ENCODE peak calls at places on chromosomes 16 and 17, in four cellular contexts. One of them, this sample, is unnamed. For H3K27me3 and H3K36me3, the result is how much of the 10 kb centered on the place peaks cover.

GRCh38 chr17:13917635-13918034 is 151.7 kb upstream of the COX10 start:
- DNase-seq in GM12878: no peak
- DNase-seq in suprapubic skin: no peak
- DNase-seq in IMR-90: no peak
- DNase-seq in this sample: no peak

GRCh38 chr17:81334419-81334896 is 39.4 kb upstream of the SLC38A10 start:
- DNase-seq in suprapubic skin: no peak
- DNase-seq in IMR-90: no peak
- DNase-seq in GM12878: no peak
- DNase-seq in this sample: peak

GRCh38 chr17:63944736-63945499 is 12.8 kb upstream of the CD79B start:
- DNase-seq in suprapubic skin: no peak
- DNase-seq in GM12878: no peak
- DNase-seq in IMR-90: no peak
- DNase-seq in this sample: no peak

GRCh38 chr17:8801135-8801840 is 2.1 kb upstream of the MFSD6L start:
- DNase-seq in GM12878: no peak
- DNase-seq in suprapubic skin: no peak
- DNase-seq in IMR-90: no peak
- DNase-seq in this sample: no peak

GRCh38 chr17:14813649-14814048 is 451.5 kb downstream of the PMP22 start:
- DNase-seq in GM12878: no peak
- DNase-seq in IMR-90: no peak
- DNase-seq in suprapubic skin: no peak
- DNase-seq in this sample: no peak

GRCh38 chr17:75625813-75626486 is 7.3 kb upstream of the SMIM5 start:
- DNase-seq in suprapubic skin: no peak
- DNase-seq in GM12878: no peak
- DNase-seq in IMR-90: peak
- DNase-seq in this sample: no peak

GRCh38 chr17:64315032-64315490 is 52.0 kb upstream of the TEX2 start:
- DNase-seq in GM12878: no peak
- DNase-seq in suprapubic skin: peak
- DNase-seq in IMR-90: no peak
- DNase-seq in this sample: peak

GRCh38 chr17:80359422-80360110 is 55.4 kb upstream of the ENDOV start:
- DNase-seq in IMR-90: no peak
- DNase-seq in GM12878: no peak
- DNase-seq in suprapubic skin: peak
- DNase-seq in this sample: no peak

GRCh38 chr17:83200746-83201145 is 121.3 kb downstream of the METRNL start:
- DNase-seq in GM12878: no peak
- DNase-seq in IMR-90: no peak
- DNase-seq in suprapubic skin: peak
- DNase-seq in this sample: peak

DNA sequence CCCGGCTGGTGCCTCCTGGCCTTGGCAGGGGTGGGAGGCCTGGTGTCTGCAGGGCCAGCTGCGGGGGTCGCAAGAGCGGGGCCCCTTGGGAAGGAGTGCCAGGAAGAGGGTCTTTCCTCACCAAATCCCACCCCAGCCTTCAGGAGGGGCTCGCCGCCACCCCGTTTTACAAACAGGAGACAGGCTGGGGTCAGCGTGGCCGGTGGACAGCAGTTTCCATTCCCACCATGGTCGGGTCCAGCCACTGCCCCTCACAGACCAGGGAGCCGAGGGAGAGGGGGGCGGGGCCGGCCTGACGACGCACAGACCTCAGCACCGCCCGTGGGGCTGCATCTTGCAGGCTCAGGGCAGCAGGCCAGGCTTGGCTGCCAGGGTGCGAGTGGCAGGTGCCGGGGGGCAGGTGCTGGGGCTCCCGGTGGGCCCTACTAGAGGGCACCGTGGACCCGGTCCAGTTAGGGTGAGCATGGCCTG is 7.6 kb downstream of the CBFA2T3 start:
- DNase-seq in suprapubic skin: no peak
- DNase-seq in GM12878: no peak
- DNase-seq in IMR-90: no peak
- DNase-seq in this sample: no peak
- H3K27me3 ChIP-seq in suprapubic skin: half or more
- H3K27me3 ChIP-seq in GM12878: under half
- H3K27me3 ChIP-seq in IMR-90: half or more
- H3K27me3 ChIP-seq in this sample: under half

GRCh38 chr16:26598989-26599785 is 467.5 kb upstream of the C16orf82 start:
- DNase-seq in IMR-90: no peak
- DNase-seq in suprapubic skin: no peak
- DNase-seq in GM12878: no peak
- DNase-seq in this sample: no peak

GRCh38 chr16:26595199-26595598 is 471.5 kb upstream of the C16orf82 start:
- DNase-seq in suprapubic skin: no peak
- DNase-seq in GM12878: no peak
- DNase-seq in IMR-90: no peak
- DNase-seq in this sample: no peak

GRCh38 chr16:26594666-26595065 is 472.1 kb upstream of the C16orf82 start:
- DNase-seq in IMR-90: no peak
- DNase-seq in GM12878: no peak
- DNase-seq in suprapubic skin: no peak
- DNase-seq in this sample: no peak

GRCh38 chr16:26598061-26598460 is 468.7 kb upstream of the C16orf82 start:
- DNase-seq in GM12878: no peak
- DNase-seq in suprapubic skin: no peak
- DNase-seq in IMR-90: no peak
- DNase-seq in this sample: no peak

GRCh38 chr16:26593700-26594099 is 473.0 kb upstream of the C16orf82 start:
- DNase-seq in IMR-90: no peak
- DNase-seq in GM12878: no peak
- DNase-seq in suprapubic skin: no peak
- DNase-seq in this sample: no peak
- TF ChIP-seq POLR2A in IMR-90: no peak
- TF ChIP-seq POLR2A in GM12878: no peak
- TF ChIP-seq POLR2A in suprapubic skin: no peak
- TF ChIP-seq POLR2A in this sample: no peak

DNA sequence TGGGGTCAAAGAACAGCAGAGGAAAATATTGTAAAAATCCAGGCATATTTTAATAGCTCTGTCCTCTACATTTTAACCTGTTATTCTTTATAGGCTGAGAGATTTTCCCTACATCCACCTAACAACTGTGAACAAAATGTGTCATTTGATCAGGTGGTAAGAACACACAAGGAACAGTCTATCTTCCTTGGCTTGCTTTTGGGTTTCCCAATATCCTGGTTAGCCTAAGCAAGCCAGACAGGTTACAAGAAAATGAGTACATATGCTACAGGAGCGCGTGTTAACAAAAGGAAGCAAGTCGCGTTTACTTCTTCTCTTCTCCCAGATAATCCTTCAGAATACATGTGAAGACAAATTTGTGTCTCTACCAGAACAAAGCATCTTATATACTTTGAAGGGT is 31.0 kb upstream of the PITPNM3 start:
- DNase-seq in IMR-90: no peak
- DNase-seq in GM12878: no peak
- DNase-seq in suprapubic skin: no peak
- DNase-seq in this sample: no peak
- H3K36me3 ChIP-seq in IMR-90: under half
- H3K36me3 ChIP-seq in GM12878: under half
- H3K36me3 ChIP-seq in suprapubic skin: half or more
- H3K36me3 ChIP-seq in this sample: half or more

GRCh38 chr16:50455288-50455845 is 86.6 kb upstream of the BRD7 start:
- DNase-seq in suprapubic skin: peak
- DNase-seq in GM12878: no peak
- DNase-seq in IMR-90: no peak
- DNase-seq in this sample: no peak

GRCh38 chr16:50449800-50450199 is 81.0 kb upstream of the BRD7 start:
- DNase-seq in GM12878: no peak
- DNase-seq in IMR-90: no peak
- DNase-seq in suprapubic skin: no peak
- DNase-seq in this sample: no peak

GRCh38 chr16:50450957-50451356 is 82.2 kb upstream of the BRD7 start:
- DNase-seq in IMR-90: no peak
- DNase-seq in suprapubic skin: no peak
- DNase-seq in GM12878: no peak
- DNase-seq in this sample: no peak

GRCh38 chr16:50451951-50452508 is 83.2 kb upstream of the BRD7 start:
- DNase-seq in suprapubic skin: peak
- DNase-seq in IMR-90: no peak
- DNase-seq in GM12878: no peak
- DNase-seq in this sample: no peak

DNA sequence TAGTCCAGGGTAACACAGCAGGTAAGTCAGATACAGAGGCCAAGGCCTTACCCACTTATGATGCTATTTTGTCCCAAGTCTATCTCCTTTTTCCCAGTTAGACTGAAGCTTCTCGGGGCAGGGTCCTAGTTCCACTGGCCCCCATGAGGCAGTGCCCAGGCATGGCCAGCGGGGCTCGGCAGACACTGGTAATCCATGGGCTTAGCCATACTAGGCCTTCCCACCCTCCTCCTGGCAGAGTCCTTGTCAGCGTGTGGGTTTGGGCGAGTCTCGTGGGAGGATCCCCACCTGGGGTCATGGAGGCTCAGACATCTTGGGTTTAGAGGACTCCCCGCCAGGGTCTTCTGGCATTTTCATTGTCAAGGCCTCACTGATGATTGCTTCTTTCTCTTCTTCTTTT is 84.7 kb upstream of the BRD7 start:
- DNase-seq in suprapubic skin: no peak
- DNase-seq in IMR-90: no peak
- DNase-seq in GM12878: no peak
- DNase-seq in this sample: no peak
- H3K27me3 ChIP-seq in suprapubic skin: under half
- H3K27me3 ChIP-seq in IMR-90: under half
- H3K27me3 ChIP-seq in GM12878: under half
- H3K27me3 ChIP-seq in this sample: under half

GRCh38 chr16:69351309-69352027 is at the start of gene TMED6:
- DNase-seq in IMR-90: no peak
- DNase-seq in suprapubic skin: no peak
- DNase-seq in GM12878: no peak
- DNase-seq in this sample: no peak
- TF ChIP-seq POLR2A in IMR-90: no peak
- TF ChIP-seq POLR2A in suprapubic skin: no peak
- TF ChIP-seq POLR2A in GM12878: no peak
- TF ChIP-seq POLR2A in this sample: no peak

GRCh38 chr16:66095676-66096075 is 270.8 kb upstream of the CDH5 start:
- DNase-seq in GM12878: no peak
- DNase-seq in IMR-90: no peak
- DNase-seq in suprapubic skin: no peak
- DNase-seq in this sample: no peak

GRCh38 chr16:66087308-66087707 is 279.2 kb upstream of the CDH5 start:
- DNase-seq in suprapubic skin: no peak
- DNase-seq in GM12878: no peak
- DNase-seq in IMR-90: no peak
- DNase-seq in this sample: no peak

GRCh38 chr16:66085651-66086050 is 280.8 kb upstream of the CDH5 start:
- DNase-seq in GM12878: no peak
- DNase-seq in suprapubic skin: no peak
- DNase-seq in IMR-90: no peak
- DNase-seq in this sample: no peak

GRCh38 chr16:66093217-66093616 is 273.3 kb upstream of the CDH5 start:
- DNase-seq in suprapubic skin: no peak
- DNase-seq in IMR-90: peak
- DNase-seq in GM12878: no peak
- DNase-seq in this sample: no peak

GRCh38 chr16:66091462-66091861 is 275.0 kb upstream of the CDH5 start:
- DNase-seq in GM12878: no peak
- DNase-seq in suprapubic skin: no peak
- DNase-seq in IMR-90: peak
- DNase-seq in this sample: no peak
- H3K36me3 ChIP-seq in GM12878: under half
- H3K36me3 ChIP-seq in suprapubic skin: under half
- H3K36me3 ChIP-seq in IMR-90: under half
- H3K36me3 ChIP-seq in this sample: under half